ENCODE peak calls at places on chromosome 12, in nine cellular contexts. I, J, Y, L, N, P, Z, V and D are unnamed samples.

GRCh38 chr12:40241741-40242140 is 16.9 kb downstream of the LRRK2 start:
- DNase-seq in I (no peak), J (no peak), Y (no peak), L (no peak), N (no peak), P (no peak), Z (no peak), V (no peak), D (no peak)

GRCh38 chr12:65941388-65941787 is 117.1 kb downstream of the HMGA2 start:
- DNase-seq in I (peak), J (no peak), Y (no peak), L (no peak), N (no peak), P (no peak), Z (no peak), V (no peak), D (no peak)

GRCh38 chr12:11941601-11942360 is 129.0 kb upstream of the BCL2L14 start:
- DNase-seq in I (peak), J (no peak), Y (no peak), L (no peak), N (no peak), P (no peak), Z (peak), V (no peak), D (no peak)

GRCh38 chr12:131368073-131369071 is 342.5 kb upstream of the SFSWAP start:
- DNase-seq in I (no peak), J (no peak), Y (no peak), L (no peak), N (peak), P (no peak), Z (no peak), V (no peak), D (no peak)

GRCh38 chr12:131164096-131164872 is 210.6 kb downstream of the ADGRD1 start:
- DNase-seq in I (peak), J (no peak), Y (no peak), L (no peak), N (no peak), P (no peak), Z (no peak), V (no peak), D (no peak)

GRCh38 chr12:124404162-124404561 is 109.3 kb downstream of the RFLNA start:
- DNase-seq in I (no peak), J (no peak), Y (no peak), L (no peak), N (no peak), P (no peak), Z (no peak), V (no peak), D (no peak)

GRCh38 chr12:122403831-122404230 is 18.6 kb downstream of the CLIP1 start:
- DNase-seq in I (no peak), J (no peak), Y (no peak), L (no peak), N (no peak), P (no peak), Z (no peak), V (no peak), D (no peak)

GRCh38 chr12:79344855-79345840 is 345.6 kb downstream of the PAWR start:
- DNase-seq in I (peak), J (no peak), Y (no peak), L (no peak), N (no peak), P (no peak), Z (no peak), V (no peak), D (no peak)

GRCh38 chr12:52186135-52186840 is 5.5 kb downstream of the KRT80 start:
- DNase-seq in I (peak), J (no peak), Y (no peak), L (no peak), N (no peak), P (no peak), Z (peak), V (no peak), D (no peak)

GRCh38 chr12:2013527-2014223 is 9.4 kb upstream of the DCP1B start:
- DNase-seq in I (no peak), J (no peak), Y (no peak), L (no peak), N (no peak), P (no peak), Z (no peak), V (no peak), D (no peak)

GRCh38 chr12:57836442-57837375 is 9.8 kb downstream of the CTDSP2 start:
- DNase-seq in I (peak), J (peak), Y (no peak), L (peak), N (peak), P (no peak), Z (no peak), V (no peak), D (no peak)

GRCh38 chr12:105378821-105379400 is 48.4 kb downstream of the C12orf75 start:
- DNase-seq in I (peak), J (no peak), Y (no peak), L (no peak), N (no peak), P (no peak), Z (no peak), V (no peak), D (no peak)

GRCh38 chr12:99505805-99506204 is 141.7 kb upstream of the GARIN6 start:
- DNase-seq in I (no peak), J (no peak), Y (no peak), L (no peak), N (no peak), P (no peak), Z (no peak), V (no peak), D (no peak)

GRCh38 chr12:109092484-109093021 is 719 bp downstream of the ALKBH2 start:
- DNase-seq in I (no peak), J (no peak), Y (no peak), L (no peak), N (no peak), P (no peak), Z (no peak), V (no peak), D (no peak)

GRCh38 chr12:110780448-110780847 is 37.8 kb upstream of the PPP1CC start:
- DNase-seq in I (no peak), J (no peak), Y (peak), L (no peak), N (no peak), P (no peak), Z (no peak), V (no peak), D (no peak)

GRCh38 chr12:106976013-106976658 is 10.8 kb downstream of the MTERF2 start:
- DNase-seq in I (no peak), J (no peak), Y (no peak), L (no peak), N (no peak), P (no peak), Z (no peak), V (no peak), D (no peak)

GRCh38 chr12:58177366-58177765 is 236.0 kb downstream of the ATP23 start:
- DNase-seq in I (no peak), J (no peak), Y (no peak), L (no peak), N (no peak), P (no peak), Z (no peak), V (no peak), D (no peak)

GRCh38 chr12:3882896-3883564 is 9.8 kb upstream of the PARP11 start:
- DNase-seq in I (peak), J (no peak), Y (no peak), L (no peak), N (no peak), P (no peak), Z (no peak), V (no peak), D (no peak)

GRCh38 chr12:86623267-86623666 is 367.1 kb upstream of the MGAT4C start:
- DNase-seq in I (no peak), J (no peak), Y (no peak), L (no peak), N (no peak), P (no peak), Z (no peak), V (no peak), D (no peak)

GRCh38 chr12:106062693-106063092 is 76.1 kb downstream of the NUAK1 start:
- DNase-seq in I (peak), J (no peak), Y (no peak), L (no peak), N (no peak), P (no peak), Z (no peak), V (no peak), D (no peak)